ENCODE peak calls at places on chromosomes 1 and 21, in nine cellular contexts. P is amygdala; A is PC-3; V is stimulated activated CD4-positive, alpha-beta T cell treated with anti-CD3 and anti-CD28 coated beads, Interleukin-15, amount 100 ng/mL, for 1 hour; F is HT-29; D is cardiac fibroblast; W is heart right ventricle; S is substantia nigra; Y is GM23248. U is an unnamed sample.

GRCh38 chr1:58982259-58982998 is 198.6 kb upstream of the JUN start:
- DNase-seq in P (no peak), A (no peak), V (no peak), F (no peak), D (no peak), W (peak; percentile 34), S (no peak), Y (peak; percentile 18), U (peak; percentile 7)

GRCh38 chr1:244651956-244652698 is 799 bp upstream of the DESI2 start:
- DNase-seq in P (peak; percentile 44), A (peak; percentile 15), V (no peak), F (no peak), D (no peak), W (no peak), S (no peak), Y (peak; percentile 20), U (peak; percentile 6)

GRCh38 chr21:41139951-41140350 is 28.0 kb upstream of the BACE2 start:
- DNase-seq in P (no peak), A (no peak), V (no peak), F (no peak), D (no peak), W (no peak), S (no peak), Y (no peak), U (no peak)

GRCh38 chr1:32063261-32063681 is 9.5 kb upstream of the TMEM39B start:
- DNase-seq in P (no peak), A (peak; percentile 63), V (no peak), F (peak; percentile 62), D (peak; percentile 78), W (no peak), S (peak; percentile 43), Y (peak; percentile 76), U (peak; percentile 61)

GRCh38 chr1:200139661-200140250 is 112.2 kb downstream of the NR5A2 start:
- DNase-seq in P (no peak), A (peak; percentile 93), V (no peak), F (peak; percentile 74), D (peak; percentile 79), W (peak; percentile 4), S (peak; percentile 21), Y (peak; percentile 81), U (peak; percentile 66)

GRCh38 chr1:11044849-11045427 is 2.1 kb downstream of the MASP2 start:
- DNase-seq in P (no peak), A (no peak), V (no peak), F (no peak), D (no peak), W (no peak), S (no peak), Y (no peak), U (no peak)

GRCh38 chr21:42845296-42845965 is 33.9 kb downstream of the WDR4 start:
- DNase-seq in P (no peak), A (no peak), V (no peak), F (no peak), D (no peak), W (peak; percentile 45), S (peak; percentile 53), Y (no peak), U (no peak)

GRCh38 chr1:237000191-237000590 is 4.0 kb downstream of the MT1HL1 start:
- DNase-seq in P (no peak), A (no peak), V (no peak), F (no peak), D (no peak), W (no peak), S (no peak), Y (no peak), U (no peak)

GRCh38 chr1:85328713-85329376 is 52.4 kb upstream of the BCL10 start:
- DNase-seq in P (no peak), A (peak; percentile 99), V (no peak), F (peak; percentile 83), D (peak; percentile 99), W (peak; percentile 43), S (no peak), Y (peak; percentile 95), U (peak; percentile 92)

GRCh38 chr1:198155253-198155652 is 1.5 kb upstream of the NEK7 start:
- DNase-seq in P (no peak), A (peak; percentile 84), V (no peak), F (peak; percentile 74), D (peak; percentile 83), W (no peak), S (no peak), Y (peak; percentile 74), U (peak; percentile 87)

GRCh38 chr1:70909262-70909817 is 138.3 kb downstream of the PTGER3 start:
- DNase-seq in P (no peak), A (no peak), V (no peak), F (no peak), D (no peak), W (no peak), S (no peak), Y (no peak), U (no peak)

GRCh38 chr1:26784023-26784871 is 3.5 kb upstream of the PIGV start:
- DNase-seq in P (peak; percentile 60), A (peak; percentile 54), V (no peak), F (peak; percentile 45), D (peak; percentile 85), W (peak; percentile 89), S (peak; percentile 71), Y (peak; percentile 60), U (peak; percentile 72)

GRCh38 chr1:17550684-17551584 is 11.4 kb downstream of the ARHGEF10L start:
- DNase-seq in P (no peak), A (peak; percentile 78), V (no peak), F (peak; percentile 51), D (no peak), W (no peak), S (no peak), Y (peak; percentile 27), U (peak; percentile 47)

GRCh38 chr1:59879556-59879955 is 47.0 kb downstream of the CYP2J2 start:
- DNase-seq in P (peak; percentile 45), A (peak; percentile 69), V (no peak), F (peak; percentile 79), D (peak; percentile 80), W (peak; percentile 58), S (peak; percentile 77), Y (peak; percentile 67), U (peak; percentile 51)

GRCh38 chr1:940121-941026 is 16.7 kb downstream of the SAMD11 start:
- DNase-seq in P (no peak), A (peak; percentile 40), V (no peak), F (peak; percentile 62), D (no peak), W (peak; percentile 67), S (no peak), Y (peak; percentile 80), U (no peak)